ENCODE peak calls at places on chromosomes 16 and 17, in eight cellular contexts. D is H7, P is ACHN, T is heart right ventricle, E is LoVo, I is T-helper 2 cell, U is NCI-H1105, B is BJ. M is an unnamed sample.
A peak's percentile ranks its signal among the peaks of the same experiment; 100 is the strongest.

GRCh38 chr17:8674344-8675305 is 44.1 kb upstream of the MYH10 start:
- DNase-seq in E (no peak), U (no peak), B (no peak), D (no peak), I (no peak), T (peak; percentile 72), P (no peak), M (no peak)

GRCh38 chr17:48236681-48237134 is 129.1 kb downstream of the SNX11 start:
- DNase-seq in I (no peak), B (no peak), P (peak; percentile 67), T (no peak), U (no peak), E (peak; percentile 70), D (no peak), M (no peak)

GRCh38 chr17:36935681-36936454 is 1.4 kb upstream of the LHX1 start:
- DNase-seq in I (no peak), U (no peak), T (no peak), D (peak; percentile 86), B (no peak), P (peak; percentile 74), E (peak; percentile 59), M (no peak)

GRCh38 chr16:48860341-48860740 is 250.4 kb upstream of the N4BP1 start:
- DNase-seq in D (no peak), P (no peak), E (no peak), B (no peak), I (no peak), T (no peak), U (no peak), M (no peak)

GRCh38 chr17:57045868-57046671 is 39.0 kb upstream of the AKAP1 start:
- DNase-seq in P (no peak), T (no peak), U (no peak), E (no peak), D (peak; percentile 56), B (no peak), I (peak; percentile 13), M (no peak)

GRCh38 chr16:46974352-46974751 is 878 bp upstream of the DNAJA2 start:
- DNase-seq in P (peak; percentile 37), B (no peak), E (peak; percentile 34), T (no peak), D (no peak), I (peak; percentile 5), U (peak; percentile 25), M (peak; percentile 54)

GRCh38 chr17:68381076-68381900 is 76.0 kb downstream of the WIPI1 start:
- DNase-seq in I (no peak), P (no peak), E (peak; percentile 61), T (no peak), B (peak; percentile 99), U (no peak), D (no peak), M (no peak)

GRCh38 chr16:681746-682427 is 1.7 kb downstream of the STUB1 start:
- DNase-seq in I (no peak), B (no peak), U (no peak), P (peak; percentile 30), E (no peak), D (no peak), T (no peak), M (no peak)

GRCh38 chr17:5118219-5118618 is 2.4 kb downstream of the USP6 start:
- DNase-seq in I (no peak), T (no peak), D (no peak), E (no peak), P (no peak), B (no peak), U (no peak), M (no peak)

GRCh38 chr17:39080416-39081179 is 70.8 kb downstream of the PLXDC1 start:
- DNase-seq in B (peak; percentile 5), I (no peak), P (no peak), T (no peak), E (no peak), U (no peak), D (no peak), M (no peak)

GRCh38 chr17:79872762-79873161 is 33.5 kb upstream of the CBX4 start:
- DNase-seq in U (no peak), B (no peak), D (peak; percentile 25), E (no peak), I (no peak), P (no peak), T (no peak), M (no peak)

GRCh38 chr17:67377727-67378443 is 804 bp downstream of the PITPNC1 start:
- DNase-seq in I (peak; percentile 37), B (no peak), T (peak; percentile 46), E (peak; percentile 56), P (peak; percentile 33), D (peak; percentile 85), U (no peak), M (no peak)

GRCh38 chr16:19765860-19766553 is 47.9 kb downstream of the IQCK start:
- DNase-seq in T (peak; percentile 59), U (no peak), E (no peak), P (no peak), I (no peak), B (no peak), D (peak; percentile 44), M (no peak)